ENCODE peak calls at places on chromosomes 12 and 14, in four cellular contexts. N, K, L and H are unnamed samples.

GRCh38 chr12:67025543-67026114 is 243.5 kb upstream of the CAND1 start:
- DNase-seq in K (peak; percentile 77), L (peak; percentile 28), N (peak; percentile 50), H (no peak)

GRCh38 chr12:60872219-60872618 is 1276.4 kb downstream of the SLC16A7 start:
- DNase-seq in L (no peak), K (no peak), N (peak; percentile 69), H (no peak)

GRCh38 chr12:19190292-19191031 is 60.9 kb downstream of the PLEKHA5 start:
- DNase-seq in K (peak; percentile 8), N (no peak), L (peak; percentile 45), H (no peak)

GRCh38 chr12:107929436-107929835 is 154.9 kb downstream of the ASCL4 start:
- DNase-seq in K (peak; percentile 75), N (no peak), L (peak; percentile 30), H (no peak)

GRCh38 chr12:10851243-10851858 is 2.1 kb upstream of the PRR4 start:
- DNase-seq in K (peak; percentile 7), N (no peak), L (peak; percentile 37), H (no peak)

GRCh38 chr12:119630962-119631550 is 36.9 kb upstream of the PRKAB1 start:
- DNase-seq in N (no peak), L (no peak), K (no peak), H (no peak)

GRCh38 chr12:92439397-92439779 is 263.4 kb upstream of the PLEKHG7 start:
- DNase-seq in L (peak; percentile 90), K (peak; percentile 69), N (no peak), H (peak; percentile 64)

GRCh38 chr14:36028665-36029064 is 147.9 kb downstream of the PTCSC3 start:
- DNase-seq in N (no peak), L (no peak), K (no peak), H (no peak)

GRCh38 chr14:29352681-29353080 is 575.0 kb downstream of the PRKD1 start:
- DNase-seq in N (no peak), K (no peak), L (no peak), H (no peak)

GRCh38 chr14:35365130-35366047 is 39.2 kb downstream of the NFKBIA start:
- DNase-seq in K (peak; percentile 84), N (no peak), L (peak; percentile 92), H (peak; percentile 69)

GRCh38 chr12:68673788-68674187 is 13.0 kb upstream of the NUP107 start:
- DNase-seq in N (no peak), L (no peak), K (no peak), H (no peak)

GRCh38 chr14:41606249-41607118 is at the start of gene LRFN5:
- DNase-seq in N (peak; percentile 58), L (no peak), K (peak; percentile 12), H (no peak)

GRCh38 chr14:41604793-41605534 is 1.7 kb upstream of the LRFN5 start:
- DNase-seq in N (peak; percentile 81), K (no peak), L (no peak), H (no peak)

GRCh38 chr14:41607966-41608663 is 1.4 kb downstream of the LRFN5 start:
- DNase-seq in L (no peak), K (no peak), N (peak; percentile 23), H (no peak)

GRCh38 chr14:41607119-41607785 is 576 bp downstream of the LRFN5 start:
- DNase-seq in L (peak; percentile 16), N (peak; percentile 57), K (no peak), H (no peak)

GRCh38 chr14:41605550-41606248 is 977 bp upstream of the LRFN5 start:
- DNase-seq in L (no peak), K (no peak), N (peak; percentile 63), H (no peak)
- H3K27ac ChIP-seq in L (no peak overlapping the region), K (no peak overlapping the region), N (peak overlapping the region; percentile 80), H (no peak overlapping the region)

GRCh38 chr12:27387473-27387872 is 54.8 kb downstream of the BMAL2 start:
- DNase-seq in N (no peak), L (no peak), K (no peak), H (no peak)
- H3K27ac ChIP-seq in N (no peak overlapping the region), L (no peak overlapping the region), K (no peak overlapping the region), H (no peak overlapping the region)

GRCh38 chr14:50669441-50669986 is 1.4 kb upstream of the SAV1 start:
- DNase-seq in K (no peak), L (no peak), N (no peak), H (no peak)
- H3K27ac ChIP-seq in K (no peak overlapping the region), L (peak overlapping the region; percentile 92), N (no peak overlapping the region), H (peak overlapping the region; percentile 88)

GRCh38 chr12:90954921-90955320 is at the start of gene CCER1:
- DNase-seq in K (no peak), L (no peak), N (no peak), H (no peak)

GRCh38 chr12:90954428-90954827 is 548 bp downstream of the CCER1 start:
- DNase-seq in K (no peak), L (no peak), N (no peak), H (no peak)

GRCh38 chr12:90951418-90952110 is 3.4 kb downstream of the CCER1 start:
- DNase-seq in N (no peak), K (peak; percentile 43), L (no peak), H (no peak)

GRCh38 chr12:90958995-90959394 is 4.0 kb upstream of the CCER1 start:
- DNase-seq in K (peak; percentile 37), L (no peak), N (no peak), H (no peak)

DNA sequence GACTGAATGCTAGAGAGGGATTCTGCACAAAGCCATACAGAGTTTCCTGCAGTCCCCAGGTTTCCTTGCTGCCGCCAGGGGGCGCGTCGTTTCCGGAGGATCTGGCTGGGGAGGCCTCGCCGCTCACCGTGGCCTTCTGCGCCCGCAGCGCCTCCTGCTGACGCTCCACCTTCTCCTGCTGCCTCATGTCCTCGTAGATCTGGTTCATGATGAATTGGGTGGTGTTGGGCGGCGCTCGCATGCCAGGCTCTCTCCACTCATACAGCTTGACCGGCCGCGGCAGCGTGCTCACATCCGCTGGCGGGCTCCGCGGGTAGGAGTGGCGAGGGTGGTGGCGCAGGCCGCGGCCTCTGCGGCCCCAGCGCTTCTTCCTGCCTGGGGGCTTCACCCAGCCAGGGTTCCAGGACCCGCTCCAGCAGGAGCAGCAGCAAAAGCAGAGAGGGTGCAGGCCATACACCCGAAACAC is 987 bp downstream of the CCER1 start:
- DNase-seq in L (no peak), N (no peak), K (no peak), H (no peak)
- H3K27ac ChIP-seq in L (no peak overlapping the region), N (no peak overlapping the region), K (no peak overlapping the region), H (no peak overlapping the region)

DNA sequence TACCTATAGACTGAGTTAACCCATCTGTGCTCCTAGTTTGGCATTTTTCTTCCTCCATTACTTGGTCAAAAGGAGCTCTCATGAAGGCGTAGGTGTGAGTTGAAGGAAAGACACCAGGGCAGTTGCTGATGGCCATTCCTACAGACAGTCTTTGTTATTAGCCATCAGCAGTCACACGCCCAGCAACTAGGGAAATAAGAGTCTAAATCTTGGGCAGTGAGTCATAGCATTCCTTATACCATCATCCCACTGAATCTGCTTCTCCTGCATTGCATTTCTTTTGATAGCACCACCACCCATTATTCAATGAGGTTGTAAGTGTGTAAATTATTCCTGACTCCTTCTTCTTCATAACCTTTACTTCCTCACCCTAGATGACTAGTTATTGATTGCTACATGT is 150.9 kb upstream of the IGF1 start:
- DNase-seq in N (no peak), K (peak; percentile 6), L (peak; percentile 12), H (no peak)
- H3K27ac ChIP-seq in N (no peak overlapping the region), K (no peak overlapping the region), L (no peak overlapping the region), H (no peak overlapping the region)

GRCh38 chr14:22510527-22511110 is 78.4 kb downstream of the DAD1 start:
- DNase-seq in K (peak; percentile 35), N (no peak), L (no peak), H (no peak)

GRCh38 chr14:22508150-22508457 is 80.9 kb downstream of the DAD1 start:
- DNase-seq in K (no peak), L (no peak), N (no peak), H (no peak)

GRCh38 chr14:22508662-22509035 is 80.4 kb downstream of the DAD1 start:
- DNase-seq in L (no peak), N (no peak), K (no peak), H (no peak)

GRCh38 chr14:22509751-22510300 is 79.2 kb downstream of the DAD1 start:
- DNase-seq in N (no peak), K (no peak), L (no peak), H (no peak)

DNA sequence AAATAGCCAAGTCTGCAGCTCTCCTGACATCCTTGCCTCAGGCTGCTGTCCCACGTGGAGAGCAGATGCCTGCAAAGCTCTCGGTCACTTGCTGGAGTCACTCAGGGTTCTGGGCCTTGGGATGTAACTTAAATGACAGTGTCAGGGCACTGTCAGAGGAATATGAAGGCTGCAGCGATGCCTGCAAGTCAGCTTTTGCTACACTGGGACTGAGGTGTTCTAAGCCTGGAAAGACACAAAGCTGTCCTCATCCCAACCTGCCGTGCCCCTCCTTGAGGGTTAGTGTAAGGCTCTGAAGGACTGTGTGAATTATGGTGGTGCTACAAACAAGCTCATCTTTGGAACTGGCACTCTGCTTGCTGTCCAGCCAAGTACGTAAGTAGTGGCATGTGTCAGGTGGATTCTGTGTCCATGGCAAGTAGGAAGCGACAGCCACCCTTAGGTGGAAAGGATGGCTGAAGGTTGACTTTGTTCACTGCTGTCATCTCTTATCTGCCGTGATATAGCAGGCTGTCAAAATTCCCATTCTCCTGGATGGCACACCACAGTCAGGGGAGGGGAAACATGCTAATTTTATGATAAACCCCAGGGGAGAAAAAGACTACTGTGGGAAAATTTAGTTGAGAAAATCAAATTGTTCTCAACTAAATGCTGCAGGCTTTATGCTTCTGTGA is 79.9 kb downstream of the DAD1 start:
- DNase-seq in L (no peak), K (no peak), N (no peak), H (no peak)
- H3K27ac ChIP-seq in L (no peak overlapping the region), K (no peak overlapping the region), N (peak overlapping the region; percentile 95), H (no peak overlapping the region)

DNA sequence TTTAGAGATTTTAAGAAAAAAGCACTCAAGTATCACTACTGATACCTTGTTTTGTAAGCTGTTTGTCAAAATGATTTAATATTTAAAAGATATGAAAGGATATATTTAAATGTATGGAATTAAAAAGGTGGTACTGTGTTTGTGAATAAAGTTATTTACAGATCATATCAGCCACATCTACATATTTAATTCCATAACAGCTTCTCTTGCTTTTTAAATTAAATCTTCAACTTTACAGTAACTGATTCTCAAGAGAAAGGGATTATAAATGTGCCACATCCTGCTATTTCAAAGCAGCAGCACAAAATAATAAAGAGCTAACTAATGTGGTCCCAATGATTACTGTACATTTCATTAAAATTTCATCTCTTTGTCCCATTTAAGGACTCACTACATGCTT is 117.9 kb downstream of the MED13L start:
- DNase-seq in L (no peak), K (no peak), N (no peak), H (no peak)
- H3K27ac ChIP-seq in L (no peak overlapping the region), K (no peak overlapping the region), N (no peak overlapping the region), H (no peak overlapping the region)

DNA sequence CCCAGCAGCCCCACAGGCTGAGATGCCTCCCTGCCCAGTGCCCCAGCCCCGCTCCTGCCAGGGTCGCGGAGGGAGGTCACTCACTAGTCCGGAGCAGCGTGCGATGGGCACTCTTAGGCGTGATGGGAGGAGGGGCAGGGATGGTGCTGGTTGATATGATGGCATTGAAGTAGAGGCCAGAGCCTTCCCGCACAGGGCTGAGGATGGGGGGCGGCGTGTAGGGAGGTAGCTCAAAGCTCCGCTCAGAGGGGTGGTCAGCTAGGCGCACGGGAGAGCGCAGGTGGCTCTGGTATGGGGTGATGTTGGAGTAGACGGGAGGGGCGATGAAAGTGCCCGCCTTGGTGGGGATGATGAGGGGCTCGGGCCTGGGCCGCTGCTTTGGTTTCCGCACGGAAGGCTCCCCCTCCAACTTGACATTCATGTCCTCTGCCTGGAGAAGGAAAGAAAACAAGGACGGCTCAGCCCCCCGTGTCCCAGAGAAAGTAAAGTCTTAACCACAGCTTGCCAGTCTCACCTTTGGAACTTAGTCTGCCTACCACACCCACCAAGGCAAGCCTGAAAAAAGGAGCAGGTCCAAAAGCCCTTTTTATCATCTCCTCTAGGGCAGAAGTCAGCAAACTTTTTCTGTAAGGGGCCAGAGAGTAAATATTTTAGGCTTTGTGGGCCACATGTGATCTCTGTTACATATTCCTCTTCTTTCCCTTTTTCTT is 15.5 kb upstream of the PNMA1 start:
- DNase-seq in K (no peak), N (no peak), L (no peak), H (no peak)
- H3K27ac ChIP-seq in K (no peak overlapping the region), N (no peak overlapping the region), L (no peak overlapping the region), H (no peak overlapping the region)